ENCODE peak calls at places on chromosomes 11 and 22, in five cellular contexts. G is esophagus mucosa; F is left cardiac atrium; W is T-cell; X is activated naive CD8-positive, alpha-beta T cell treated with anti-CD3 and anti-CD28 coated beads, Interleukin-2, amount 50 U/mL, for 24 hours. A is an unnamed sample.

GRCh38 chr11:128022007-128022368 is 565.4 kb downstream of the ETS1 start:
- ATAC-seq in F (no peak), W (no peak), G (no peak), X (peak; percentile 57), A (peak; percentile 66)

GRCh38 chr11:123100378-123101085 is 38.6 kb upstream of the HSPA8 start:
- ATAC-seq in W (peak; percentile 48), F (peak; percentile 52), X (no peak), G (no peak), A (peak; percentile 31)

GRCh38 chr22:44661659-44662569 is 40.1 kb upstream of the PRR5 start:
- ATAC-seq in F (no peak), X (peak; percentile 34), W (no peak), G (no peak), A (no peak)

GRCh38 chr11:22192642-22193347 is at the start of gene ANO5:
- ATAC-seq in G (peak; percentile 46), X (peak; percentile 36), W (no peak), F (peak; percentile 95), A (peak; percentile 77)

GRCh38 chr22:38611559-38611958 is 41.6 kb upstream of the DMC1 start:
- ATAC-seq in F (no peak), G (no peak), X (no peak), W (no peak), A (no peak)

GRCh38 chr11:82631722-82632630 is 101.7 kb downstream of the FAM181B start:
- ATAC-seq in F (no peak), G (no peak), W (no peak), X (no peak), A (no peak)

GRCh38 chr11:117910941-117911630 is 18.1 kb downstream of the TMPRSS13 start:
- ATAC-seq in G (no peak), X (no peak), W (no peak), F (no peak), A (no peak)

GRCh38 chr11:8342821-8343681 is 79.4 kb upstream of the LMO1 start:
- ATAC-seq in W (no peak), F (no peak), X (peak; percentile 61), G (peak; percentile 84), A (peak; percentile 21)

GRCh38 chr11:43576834-43577521 is 103.6 kb upstream of the HSD17B12 start:
- ATAC-seq in G (no peak), W (no peak), F (peak; percentile 38), X (no peak), A (peak; percentile 18)

GRCh38 chr22:20002661-20003060 is 14.0 kb downstream of the ARVCF start:
- ATAC-seq in X (no peak), G (no peak), F (no peak), W (no peak), A (no peak)

GRCh38 chr11:12390687-12391110 is 13.3 kb downstream of the PARVA start:
- ATAC-seq in X (no peak), F (peak; percentile 36), W (no peak), G (no peak), A (peak; percentile 79)

A was measured in SK-N-SH treated with all-trans-retinoic acid at 6 μM for 48 hours.